ENCODE peak calls at places on chromosomes 12 and 14, in nine cellular contexts. One of them, this sample, is unnamed.
A peak's percentile ranks its signal among the peaks of the same experiment; 100 is the strongest.

GRCh38 chr14:64970041-64970440 is 2.1 kb downstream of the RAB15 start:
- DNase-seq in upper lobe of left lung: no peak
- DNase-seq in AG09309: no peak
- DNase-seq in nephron progenitor cell: no peak
- DNase-seq in omental fat pad: no peak
- DNase-seq in choroid plexus epithelial cell: no peak
- DNase-seq in sigmoid colon: peak; percentile 19
- DNase-seq in stomach: no peak
- DNase-seq in fibroblast of the aortic adventitia: no peak
- DNase-seq in this sample: no peak

GRCh38 chr14:97379091-97379531 is 581.9 kb downstream of the VRK1 start:
- DNase-seq in upper lobe of left lung: no peak
- DNase-seq in AG09309: no peak
- DNase-seq in nephron progenitor cell: no peak
- DNase-seq in omental fat pad: no peak
- DNase-seq in choroid plexus epithelial cell: no peak
- DNase-seq in sigmoid colon: no peak
- DNase-seq in stomach: no peak
- DNase-seq in fibroblast of the aortic adventitia: no peak
- DNase-seq in this sample: peak; percentile 36

GRCh38 chr14:95274283-95274682 is 45.4 kb downstream of the CLMN start:
- DNase-seq in upper lobe of left lung: no peak
- DNase-seq in AG09309: no peak
- DNase-seq in nephron progenitor cell: no peak
- DNase-seq in omental fat pad: no peak
- DNase-seq in choroid plexus epithelial cell: no peak
- DNase-seq in sigmoid colon: no peak
- DNase-seq in stomach: no peak
- DNase-seq in fibroblast of the aortic adventitia: no peak
- DNase-seq in this sample: no peak

GRCh38 chr14:64117671-64118402 is 176.3 kb downstream of the ESR2 start:
- DNase-seq in upper lobe of left lung: peak; percentile 29
- DNase-seq in AG09309: peak; percentile 68
- DNase-seq in nephron progenitor cell: no peak
- DNase-seq in omental fat pad: no peak
- DNase-seq in choroid plexus epithelial cell: peak; percentile 7
- DNase-seq in sigmoid colon: no peak
- DNase-seq in stomach: peak; percentile 42
- DNase-seq in fibroblast of the aortic adventitia: peak; percentile 88
- DNase-seq in this sample: no peak

GRCh38 chr12:96313606-96314005 is 86.6 kb downstream of the CDK17 start:
- DNase-seq in upper lobe of left lung: no peak
- DNase-seq in AG09309: no peak
- DNase-seq in nephron progenitor cell: no peak
- DNase-seq in omental fat pad: no peak
- DNase-seq in choroid plexus epithelial cell: no peak
- DNase-seq in sigmoid colon: no peak
- DNase-seq in stomach: no peak
- DNase-seq in fibroblast of the aortic adventitia: no peak
- DNase-seq in this sample: no peak

GRCh38 chr12:11969437-11970154 is 101.1 kb upstream of the BCL2L14 start:
- DNase-seq in upper lobe of left lung: no peak
- DNase-seq in AG09309: no peak
- DNase-seq in nephron progenitor cell: no peak
- DNase-seq in omental fat pad: no peak
- DNase-seq in choroid plexus epithelial cell: no peak
- DNase-seq in sigmoid colon: no peak
- DNase-seq in stomach: no peak
- DNase-seq in fibroblast of the aortic adventitia: no peak
- DNase-seq in this sample: no peak

GRCh38 chr14:33617154-33617553 is 333.7 kb downstream of the EGLN3 start:
- DNase-seq in upper lobe of left lung: no peak
- DNase-seq in AG09309: peak; percentile 37
- DNase-seq in nephron progenitor cell: no peak
- DNase-seq in omental fat pad: no peak
- DNase-seq in choroid plexus epithelial cell: peak; percentile 88
- DNase-seq in sigmoid colon: no peak
- DNase-seq in stomach: no peak
- DNase-seq in fibroblast of the aortic adventitia: peak; percentile 76
- DNase-seq in this sample: no peak

GRCh38 chr12:12358528-12358927 is 1.6 kb downstream of the BORCS5 start:
- DNase-seq in upper lobe of left lung: no peak
- DNase-seq in AG09309: no peak
- DNase-seq in nephron progenitor cell: no peak
- DNase-seq in omental fat pad: no peak
- DNase-seq in choroid plexus epithelial cell: no peak
- DNase-seq in sigmoid colon: no peak
- DNase-seq in stomach: no peak
- DNase-seq in fibroblast of the aortic adventitia: no peak
- DNase-seq in this sample: no peak

GRCh38 chr14:36325853-36326252 is 5.4 kb upstream of the MBIP start:
- DNase-seq in upper lobe of left lung: no peak
- DNase-seq in AG09309: no peak
- DNase-seq in nephron progenitor cell: no peak
- DNase-seq in omental fat pad: no peak
- DNase-seq in choroid plexus epithelial cell: no peak
- DNase-seq in sigmoid colon: no peak
- DNase-seq in stomach: no peak
- DNase-seq in fibroblast of the aortic adventitia: no peak
- DNase-seq in this sample: no peak

GRCh38 chr12:17810399-17810798 is 279.6 kb downstream of the RERGL start:
- DNase-seq in upper lobe of left lung: no peak
- DNase-seq in AG09309: no peak
- DNase-seq in nephron progenitor cell: no peak
- DNase-seq in omental fat pad: no peak
- DNase-seq in choroid plexus epithelial cell: no peak
- DNase-seq in sigmoid colon: no peak
- DNase-seq in stomach: no peak
- DNase-seq in fibroblast of the aortic adventitia: no peak
- DNase-seq in this sample: no peak

GRCh38 chr12:17809206-17809605 is 280.8 kb downstream of the RERGL start:
- DNase-seq in upper lobe of left lung: no peak
- DNase-seq in AG09309: no peak
- DNase-seq in nephron progenitor cell: no peak
- DNase-seq in omental fat pad: no peak
- DNase-seq in choroid plexus epithelial cell: no peak
- DNase-seq in sigmoid colon: no peak
- DNase-seq in stomach: no peak
- DNase-seq in fibroblast of the aortic adventitia: no peak
- DNase-seq in this sample: no peak
- TF ChIP-seq CTCF in upper lobe of left lung: no peak
- TF ChIP-seq CTCF in AG09309: no peak
- TF ChIP-seq CTCF in nephron progenitor cell: no peak
- TF ChIP-seq CTCF in omental fat pad: no peak
- TF ChIP-seq CTCF in choroid plexus epithelial cell: no peak
- TF ChIP-seq CTCF in sigmoid colon: no peak
- TF ChIP-seq CTCF in stomach: no peak
- TF ChIP-seq CTCF in fibroblast of the aortic adventitia: no peak
- TF ChIP-seq CTCF in this sample: no peak

DNA sequence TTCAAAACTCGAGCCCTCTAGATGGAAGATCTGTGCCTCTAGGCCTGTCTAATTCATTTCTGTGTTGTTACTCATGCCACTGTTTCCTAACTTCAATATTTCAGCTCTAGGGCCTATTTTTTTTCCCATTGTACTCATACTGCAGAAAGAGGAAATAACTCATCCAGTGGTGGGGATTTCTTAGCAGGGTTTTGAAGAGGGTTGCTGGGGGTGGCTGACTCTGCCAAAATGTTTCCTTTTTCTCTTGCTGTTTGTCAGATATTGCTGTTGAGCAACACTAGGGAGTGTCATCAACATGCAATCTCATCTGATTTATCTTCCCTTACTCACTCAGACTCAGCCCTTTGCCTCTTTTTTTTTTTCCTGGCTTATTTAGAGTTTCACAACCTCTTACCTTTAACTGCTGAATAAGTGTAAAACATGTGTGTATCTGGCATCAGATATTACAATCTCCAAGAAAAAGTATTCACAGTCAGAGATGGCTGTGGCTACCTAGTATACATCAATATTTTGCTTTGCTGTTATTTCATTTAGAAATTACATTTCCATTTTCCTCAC is 189.5 kb downstream of the DUSP6 start:
- DNase-seq in upper lobe of left lung: no peak
- DNase-seq in AG09309: peak; percentile 99
- DNase-seq in nephron progenitor cell: no peak
- DNase-seq in omental fat pad: no peak
- DNase-seq in choroid plexus epithelial cell: peak; percentile 99
- DNase-seq in sigmoid colon: peak; percentile 90
- DNase-seq in stomach: peak; percentile 27
- DNase-seq in fibroblast of the aortic adventitia: peak; percentile 100
- DNase-seq in this sample: no peak
- TF ChIP-seq CTCF in upper lobe of left lung: no peak
- TF ChIP-seq CTCF in AG09309: no peak
- TF ChIP-seq CTCF in nephron progenitor cell: no peak
- TF ChIP-seq CTCF in omental fat pad: no peak
- TF ChIP-seq CTCF in choroid plexus epithelial cell: no peak
- TF ChIP-seq CTCF in sigmoid colon: no peak
- TF ChIP-seq CTCF in stomach: no peak
- TF ChIP-seq CTCF in fibroblast of the aortic adventitia: no peak
- TF ChIP-seq CTCF in this sample: no peak

GRCh38 chr14:102799684-102800562 is 22.7 kb downstream of the TRAF3 start:
- DNase-seq in upper lobe of left lung: no peak
- DNase-seq in AG09309: peak; percentile 92
- DNase-seq in nephron progenitor cell: no peak
- DNase-seq in omental fat pad: no peak
- DNase-seq in choroid plexus epithelial cell: peak; percentile 88
- DNase-seq in sigmoid colon: no peak
- DNase-seq in stomach: no peak
- DNase-seq in fibroblast of the aortic adventitia: peak; percentile 90
- DNase-seq in this sample: no peak

GRCh38 chr14:102798926-102799325 is 21.7 kb downstream of the TRAF3 start:
- DNase-seq in upper lobe of left lung: no peak
- DNase-seq in AG09309: no peak
- DNase-seq in nephron progenitor cell: no peak
- DNase-seq in omental fat pad: no peak
- DNase-seq in choroid plexus epithelial cell: no peak
- DNase-seq in sigmoid colon: no peak
- DNase-seq in stomach: no peak
- DNase-seq in fibroblast of the aortic adventitia: no peak
- DNase-seq in this sample: no peak

GRCh38 chr14:102793531-102794328 is 16.5 kb downstream of the TRAF3 start:
- DNase-seq in upper lobe of left lung: no peak
- DNase-seq in AG09309: no peak
- DNase-seq in nephron progenitor cell: no peak
- DNase-seq in omental fat pad: no peak
- DNase-seq in choroid plexus epithelial cell: no peak
- DNase-seq in sigmoid colon: no peak
- DNase-seq in stomach: no peak
- DNase-seq in fibroblast of the aortic adventitia: no peak
- DNase-seq in this sample: no peak

GRCh38 chr14:102796661-102797190 is 19.5 kb downstream of the TRAF3 start:
- DNase-seq in upper lobe of left lung: no peak
- DNase-seq in AG09309: no peak
- DNase-seq in nephron progenitor cell: no peak
- DNase-seq in omental fat pad: no peak
- DNase-seq in choroid plexus epithelial cell: no peak
- DNase-seq in sigmoid colon: no peak
- DNase-seq in stomach: no peak
- DNase-seq in fibroblast of the aortic adventitia: no peak
- DNase-seq in this sample: no peak

GRCh38 chr14:102795060-102795925 is 18.0 kb downstream of the TRAF3 start:
- DNase-seq in upper lobe of left lung: no peak
- DNase-seq in AG09309: peak; percentile 70
- DNase-seq in nephron progenitor cell: no peak
- DNase-seq in omental fat pad: no peak
- DNase-seq in choroid plexus epithelial cell: peak; percentile 92
- DNase-seq in sigmoid colon: peak; percentile 79
- DNase-seq in stomach: peak; percentile 66
- DNase-seq in fibroblast of the aortic adventitia: peak; percentile 97
- DNase-seq in this sample: no peak
- TF ChIP-seq CTCF in upper lobe of left lung: no peak
- TF ChIP-seq CTCF in AG09309: peak; percentile 68
- TF ChIP-seq CTCF in nephron progenitor cell: no peak
- TF ChIP-seq CTCF in omental fat pad: no peak
- TF ChIP-seq CTCF in choroid plexus epithelial cell: peak; percentile 49
- TF ChIP-seq CTCF in sigmoid colon: no peak
- TF ChIP-seq CTCF in stomach: no peak
- TF ChIP-seq CTCF in fibroblast of the aortic adventitia: peak; percentile 78
- TF ChIP-seq CTCF in this sample: no peak

DNA sequence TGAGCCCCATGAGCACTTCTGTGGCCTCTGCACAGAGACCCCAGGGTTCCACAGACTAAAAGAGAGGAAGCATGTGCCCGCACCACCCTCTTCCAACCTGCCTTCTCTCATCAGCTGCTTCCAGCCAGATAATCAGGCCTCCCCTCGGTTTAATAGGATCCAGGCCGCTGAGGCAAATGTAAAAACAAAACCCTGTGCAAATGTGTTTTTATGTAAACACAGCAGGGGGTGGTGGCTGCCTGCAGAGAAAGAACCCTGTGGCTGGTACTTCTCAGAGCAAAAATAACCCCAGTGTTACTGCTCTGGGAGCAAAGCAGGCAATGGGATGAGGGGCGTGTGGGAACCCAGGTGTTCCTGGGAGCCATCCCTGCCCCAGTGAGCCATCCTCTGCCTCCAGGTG is 46.2 kb downstream of the WSCD2 start:
- DNase-seq in upper lobe of left lung: no peak
- DNase-seq in AG09309: no peak
- DNase-seq in nephron progenitor cell: no peak
- DNase-seq in omental fat pad: no peak
- DNase-seq in choroid plexus epithelial cell: peak; percentile 59
- DNase-seq in sigmoid colon: no peak
- DNase-seq in stomach: no peak
- DNase-seq in fibroblast of the aortic adventitia: no peak
- DNase-seq in this sample: no peak
- TF ChIP-seq CTCF in upper lobe of left lung: no peak
- TF ChIP-seq CTCF in AG09309: peak; percentile 37
- TF ChIP-seq CTCF in nephron progenitor cell: no peak
- TF ChIP-seq CTCF in omental fat pad: no peak
- TF ChIP-seq CTCF in choroid plexus epithelial cell: peak; percentile 24
- TF ChIP-seq CTCF in sigmoid colon: no peak
- TF ChIP-seq CTCF in stomach: no peak
- TF ChIP-seq CTCF in fibroblast of the aortic adventitia: no peak
- TF ChIP-seq CTCF in this sample: no peak

DNA sequence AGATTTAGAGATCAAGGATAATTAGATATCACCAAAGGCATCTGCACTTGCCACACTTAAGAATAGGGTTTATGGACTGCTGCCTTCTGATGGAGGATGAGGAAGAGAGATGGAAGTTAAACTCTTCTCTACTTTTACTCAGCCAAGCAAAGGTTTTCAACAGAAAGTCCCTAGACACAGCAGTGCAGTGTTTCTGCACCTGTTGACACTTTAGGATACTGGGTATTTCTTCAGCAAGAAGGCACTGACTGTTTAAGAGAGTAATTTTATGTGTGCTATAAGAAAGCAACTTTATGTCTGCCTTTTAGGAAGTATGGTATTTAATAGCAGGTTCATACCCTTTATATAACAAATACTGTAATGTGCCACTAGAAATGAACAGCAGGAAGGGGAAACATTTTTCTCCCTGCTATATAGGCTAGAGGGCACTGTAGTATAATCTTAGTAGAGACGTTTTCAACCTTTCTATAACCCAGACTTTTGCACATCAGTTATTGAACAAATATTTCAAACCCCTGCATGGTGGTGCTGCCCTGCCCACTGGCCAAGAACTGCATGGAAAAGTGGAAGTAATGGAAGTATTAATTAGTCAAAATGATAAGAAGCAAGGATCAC is 225.0 kb upstream of the GRIP1 start:
- DNase-seq in upper lobe of left lung: no peak
- DNase-seq in AG09309: no peak
- DNase-seq in nephron progenitor cell: no peak
- DNase-seq in omental fat pad: no peak
- DNase-seq in choroid plexus epithelial cell: peak; percentile 6
- DNase-seq in sigmoid colon: no peak
- DNase-seq in stomach: no peak
- DNase-seq in fibroblast of the aortic adventitia: no peak
- DNase-seq in this sample: no peak
- TF ChIP-seq CTCF in upper lobe of left lung: no peak
- TF ChIP-seq CTCF in AG09309: no peak
- TF ChIP-seq CTCF in nephron progenitor cell: no peak
- TF ChIP-seq CTCF in omental fat pad: no peak
- TF ChIP-seq CTCF in choroid plexus epithelial cell: no peak
- TF ChIP-seq CTCF in sigmoid colon: no peak
- TF ChIP-seq CTCF in stomach: no peak
- TF ChIP-seq CTCF in fibroblast of the aortic adventitia: no peak
- TF ChIP-seq CTCF in this sample: no peak